ENCODE peak calls at places on chromosome 17, in four cellular contexts. One of them, this sample, is unnamed.

GRCh38 chr17:19720631-19721426 is 4.4 kb upstream of the SLC47A2 start:
- DNase-seq in activated naive CD8-positive, alpha-beta T cell treated with anti-CD3 and anti-CD28 coated beads for 36 hours: no peak
- DNase-seq in fibroblast of pulmonary artery: no peak
- DNase-seq in astrocyte of the hippocampus: no peak
- DNase-seq in this sample: no peak

GRCh38 chr17:82149401-82150099 is 51.5 kb upstream of the FASN start:
- DNase-seq in activated naive CD8-positive, alpha-beta T cell treated with anti-CD3 and anti-CD28 coated beads for 36 hours: no peak
- DNase-seq in fibroblast of pulmonary artery: no peak
- DNase-seq in astrocyte of the hippocampus: no peak
- DNase-seq in this sample: no peak

GRCh38 chr17:75778861-75779249 is 5.8 kb upstream of the UNK start:
- DNase-seq in activated naive CD8-positive, alpha-beta T cell treated with anti-CD3 and anti-CD28 coated beads for 36 hours: no peak
- DNase-seq in fibroblast of pulmonary artery: no peak
- DNase-seq in astrocyte of the hippocampus: no peak
- DNase-seq in this sample: no peak

GRCh38 chr17:61431594-61432311 is 20.5 kb upstream of the TBX4 start:
- DNase-seq in activated naive CD8-positive, alpha-beta T cell treated with anti-CD3 and anti-CD28 coated beads for 36 hours: no peak
- DNase-seq in fibroblast of pulmonary artery: peak
- DNase-seq in astrocyte of the hippocampus: no peak
- DNase-seq in this sample: peak

GRCh38 chr17:40854175-40854814 is 12.7 kb downstream of the KRT12 start:
- DNase-seq in activated naive CD8-positive, alpha-beta T cell treated with anti-CD3 and anti-CD28 coated beads for 36 hours: no peak
- DNase-seq in fibroblast of pulmonary artery: peak
- DNase-seq in astrocyte of the hippocampus: peak
- DNase-seq in this sample: peak

GRCh38 chr17:27762527-27763305 is 37.6 kb downstream of the NOS2 start:
- DNase-seq in activated naive CD8-positive, alpha-beta T cell treated with anti-CD3 and anti-CD28 coated beads for 36 hours: peak
- DNase-seq in fibroblast of pulmonary artery: peak
- DNase-seq in astrocyte of the hippocampus: peak
- DNase-seq in this sample: peak

GRCh38 chr17:45790296-45790922 is 6.3 kb downstream of the CRHR1 start:
- DNase-seq in activated naive CD8-positive, alpha-beta T cell treated with anti-CD3 and anti-CD28 coated beads for 36 hours: no peak
- DNase-seq in fibroblast of pulmonary artery: peak
- DNase-seq in astrocyte of the hippocampus: no peak
- DNase-seq in this sample: no peak

GRCh38 chr17:76585048-76585648 is 512 bp downstream of the ST6GALNAC2 start:
- DNase-seq in activated naive CD8-positive, alpha-beta T cell treated with anti-CD3 and anti-CD28 coated beads for 36 hours: no peak
- DNase-seq in fibroblast of pulmonary artery: no peak
- DNase-seq in astrocyte of the hippocampus: peak
- DNase-seq in this sample: no peak

GRCh38 chr17:71948703-71949422 is 172.0 kb upstream of the SOX9 start:
- DNase-seq in activated naive CD8-positive, alpha-beta T cell treated with anti-CD3 and anti-CD28 coated beads for 36 hours: no peak
- DNase-seq in fibroblast of pulmonary artery: no peak
- DNase-seq in astrocyte of the hippocampus: no peak
- DNase-seq in this sample: no peak

GRCh38 chr17:491086-492014 is 138.7 kb upstream of the RPH3AL start:
- DNase-seq in activated naive CD8-positive, alpha-beta T cell treated with anti-CD3 and anti-CD28 coated beads for 36 hours: peak
- DNase-seq in fibroblast of pulmonary artery: peak
- DNase-seq in astrocyte of the hippocampus: peak
- DNase-seq in this sample: peak

GRCh38 chr17:27569257-27569722 is 61.7 kb upstream of the LGALS9 start:
- DNase-seq in activated naive CD8-positive, alpha-beta T cell treated with anti-CD3 and anti-CD28 coated beads for 36 hours: peak
- DNase-seq in fibroblast of pulmonary artery: no peak
- DNase-seq in astrocyte of the hippocampus: no peak
- DNase-seq in this sample: no peak

This sample was measured in brain microvascular endothelial cell.